ENCODE peak calls at places on chromosomes 3 and 15, in nine cellular contexts. X is Peyer's patch, E is mammary epithelial cell, M is cardiac muscle cell, K is upper lobe of right lung, I is progenitor cell of endocrine pancreas, G is cardiac fibroblast, P is testis, Z is dorsolateral prefrontal cortex. F is an unnamed sample.

GRCh38 chr15:69414702-69415161 is 583 bp downstream of the KIF23 start:
- DNase-seq in X (no peak), E (peak), M (peak), K (no peak), I (peak), G (peak), P (peak), Z (no peak), F (peak)

GRCh38 chr3:58044656-58045055 is 36.4 kb downstream of the FLNB start:
- DNase-seq in X (no peak), E (no peak), M (peak), K (no peak), I (no peak), G (peak), P (no peak), Z (no peak), F (no peak)

GRCh38 chr3:76429536-76430177 is 610.2 kb upstream of the ROBO2 start:
- DNase-seq in X (no peak), E (no peak), M (no peak), K (peak), I (no peak), G (no peak), P (no peak), Z (no peak), F (no peak)

GRCh38 chr3:26712211-26713026 is 89.8 kb downstream of the LRRC3B start:
- DNase-seq in X (no peak), E (peak), M (peak), K (no peak), I (no peak), G (peak), P (no peak), Z (peak), F (peak)

GRCh38 chr3:187086831-187087230 is 52.5 kb downstream of the RPL39L start:
- DNase-seq in X (no peak), E (no peak), M (no peak), K (no peak), I (no peak), G (no peak), P (no peak), Z (no peak), F (no peak)

GRCh38 chr15:39200586-39200985 is 380.3 kb upstream of the THBS1 start:
- DNase-seq in X (no peak), E (no peak), M (no peak), K (no peak), I (no peak), G (no peak), P (no peak), Z (no peak), F (no peak)

GRCh38 chr15:42131826-42132806 is 24.3 kb downstream of the PLA2G4F start:
- DNase-seq in X (no peak), E (no peak), M (peak), K (peak), I (no peak), G (no peak), P (no peak), Z (peak), F (no peak)

GRCh38 chr3:187088701-187089100 is 50.6 kb downstream of the RPL39L start:
- DNase-seq in X (no peak), E (no peak), M (no peak), K (no peak), I (no peak), G (no peak), P (no peak), Z (no peak), F (no peak)

GRCh38 chr3:159765025-159765859 is 223.4 kb upstream of the IL12A start:
- DNase-seq in X (peak), E (peak), M (peak), K (peak), I (peak), G (peak), P (peak), Z (peak), F (peak)

GRCh38 chr15:90201150-90201943 is at the start of gene SEMA4B:
- DNase-seq in X (peak), E (peak), M (peak), K (peak), I (peak), G (peak), P (peak), Z (peak), F (no peak)

GRCh38 chr3:141255864-141256263 is 24.2 kb downstream of the PXYLP1 start:
- DNase-seq in X (no peak), E (no peak), M (peak), K (no peak), I (no peak), G (peak), P (no peak), Z (no peak), F (no peak)

DNA sequence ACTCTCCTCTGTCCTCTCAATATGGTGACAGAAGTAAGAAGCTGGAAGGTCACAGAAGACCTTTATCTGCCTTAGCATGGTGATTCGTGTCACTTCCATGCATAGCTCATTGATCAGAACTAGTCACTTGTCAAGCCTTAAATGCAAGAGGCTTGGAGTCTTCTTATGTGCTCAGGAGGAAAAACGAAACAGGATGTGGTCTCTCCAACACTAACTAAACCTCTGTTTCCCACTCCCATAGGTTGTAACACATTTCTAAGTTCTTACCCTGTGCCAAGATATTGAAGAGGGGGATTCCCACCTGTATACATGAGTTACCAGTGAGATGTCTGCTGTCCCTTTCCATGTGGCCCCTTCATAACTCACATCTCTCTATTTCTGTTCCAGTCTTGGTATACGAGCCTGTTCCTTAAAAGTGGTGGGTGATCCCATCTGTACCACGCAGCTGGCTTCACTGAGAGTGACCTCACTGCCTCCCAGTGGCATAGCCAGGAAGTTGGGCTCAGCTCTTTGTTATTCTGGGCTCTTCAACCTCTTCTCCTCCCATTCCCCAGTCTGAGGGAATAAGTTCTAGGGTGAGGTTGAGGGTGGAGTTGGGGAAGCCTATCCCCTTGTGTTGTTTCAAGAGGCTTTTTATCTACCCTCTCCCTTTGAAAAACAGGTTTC is 203.2 kb upstream of the PPP2R3A start:
- DNase-seq in X (no peak), E (no peak), M (no peak), K (no peak), I (no peak), G (no peak), P (peak), Z (no peak), F (no peak)
- TF ChIP-seq CTCF in X (no peak), E (peak), M (no peak), K (no peak), I (peak), G (no peak), P (no peak), Z (no peak), F (no peak)

GRCh38 chr3:98800401-98800800 is 37.3 kb downstream of the ST3GAL6 start:
- DNase-seq in X (no peak), E (no peak), M (no peak), K (no peak), I (no peak), G (no peak), P (no peak), Z (no peak), F (no peak)

GRCh38 chr3:98797905-98798304 is 34.8 kb downstream of the ST3GAL6 start:
- DNase-seq in X (no peak), E (no peak), M (no peak), K (no peak), I (no peak), G (no peak), P (no peak), Z (no peak), F (no peak)

GRCh38 chr3:98801042-98801747 is 38.1 kb downstream of the ST3GAL6 start:
- DNase-seq in X (no peak), E (no peak), M (no peak), K (no peak), I (no peak), G (no peak), P (no peak), Z (no peak), F (no peak)

GRCh38 chr3:98799479-98799878 is 36.3 kb downstream of the ST3GAL6 start:
- DNase-seq in X (no peak), E (no peak), M (no peak), K (no peak), I (no peak), G (no peak), P (no peak), Z (no peak), F (no peak)

DNA sequence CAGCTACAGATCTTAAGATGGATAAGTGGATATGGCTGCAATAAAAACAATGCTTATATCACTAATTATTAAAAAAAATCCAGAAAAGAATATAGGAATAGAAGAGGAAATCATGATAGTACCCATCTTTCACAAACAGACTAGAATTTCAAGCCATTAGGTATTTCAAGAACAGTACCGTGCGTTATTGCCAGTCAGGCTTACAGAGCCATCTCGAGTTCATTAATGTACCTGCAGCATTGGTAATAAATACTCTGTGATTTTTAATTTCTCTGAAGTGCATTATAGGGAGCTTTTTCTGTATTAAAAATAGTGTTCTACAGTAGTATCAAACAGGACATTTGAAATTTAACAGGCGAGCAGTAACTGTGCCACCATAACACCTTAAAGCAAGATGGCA is 35.7 kb downstream of the ST3GAL6 start:
- DNase-seq in X (no peak), E (no peak), M (no peak), K (no peak), I (no peak), G (no peak), P (no peak), Z (no peak), F (no peak)
- TF ChIP-seq CTCF in X (no peak), E (no peak), M (no peak), K (no peak), I (no peak), G (no peak), P (no peak), Z (no peak), F (no peak)

DNA sequence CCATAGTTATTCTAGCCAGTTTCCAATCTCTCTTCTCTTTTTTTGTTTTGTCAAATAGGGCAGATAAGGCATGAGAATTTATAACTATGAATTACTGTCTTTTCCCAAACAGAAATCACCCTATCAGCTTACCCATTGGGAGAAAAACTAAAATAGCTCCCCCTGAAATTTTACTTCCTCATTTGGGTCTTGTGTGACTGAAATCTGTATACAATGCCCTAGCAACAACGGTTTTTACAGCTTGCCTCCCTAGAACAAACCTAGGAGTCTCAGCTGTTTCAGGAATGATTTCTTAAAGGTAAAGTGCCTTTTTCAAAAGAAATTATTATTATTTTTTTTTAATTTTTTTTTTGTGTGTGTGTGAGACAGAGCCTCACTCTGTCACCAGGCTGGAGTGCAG is 56.8 kb downstream of the CD86 start:
- DNase-seq in X (no peak), E (no peak), M (no peak), K (no peak), I (no peak), G (no peak), P (no peak), Z (no peak), F (no peak)
- TF ChIP-seq CTCF in X (no peak), E (no peak), M (no peak), K (no peak), I (no peak), G (no peak), P (no peak), Z (no peak), F (no peak)

GRCh38 chr15:62240121-62240520 is 75.0 kb upstream of the C2CD4B start:
- DNase-seq in X (no peak), E (no peak), M (no peak), K (no peak), I (no peak), G (no peak), P (no peak), Z (no peak), F (no peak)
- TF ChIP-seq CTCF in X (no peak), E (no peak), M (no peak), K (no peak), I (no peak), G (no peak), P (no peak), Z (no peak), F (no peak)

DNA sequence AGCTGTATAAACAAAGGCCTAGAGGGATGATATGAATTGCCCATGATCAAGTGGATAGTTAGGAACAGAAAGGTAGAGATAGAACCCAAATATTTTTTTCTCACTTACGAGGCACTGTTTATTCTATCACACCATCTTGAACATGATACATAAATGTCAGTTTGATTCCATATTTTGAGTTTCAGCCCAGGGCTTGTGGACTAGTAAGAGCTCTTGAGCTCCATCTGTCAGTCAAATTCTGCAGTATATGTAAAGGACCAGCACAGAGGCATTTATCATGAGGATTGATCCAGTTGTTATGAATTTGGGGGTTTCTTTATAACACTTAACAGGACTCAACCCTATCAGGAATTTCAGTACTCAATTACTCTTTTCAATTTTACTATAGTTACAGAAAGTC is 4.8 kb downstream of the SLC27A2 start:
- DNase-seq in X (no peak), E (no peak), M (no peak), K (no peak), I (no peak), G (no peak), P (no peak), Z (no peak), F (no peak)
- TF ChIP-seq CTCF in X (no peak), E (no peak), M (no peak), K (no peak), I (no peak), G (no peak), P (no peak), Z (no peak), F (no peak)

DNA sequence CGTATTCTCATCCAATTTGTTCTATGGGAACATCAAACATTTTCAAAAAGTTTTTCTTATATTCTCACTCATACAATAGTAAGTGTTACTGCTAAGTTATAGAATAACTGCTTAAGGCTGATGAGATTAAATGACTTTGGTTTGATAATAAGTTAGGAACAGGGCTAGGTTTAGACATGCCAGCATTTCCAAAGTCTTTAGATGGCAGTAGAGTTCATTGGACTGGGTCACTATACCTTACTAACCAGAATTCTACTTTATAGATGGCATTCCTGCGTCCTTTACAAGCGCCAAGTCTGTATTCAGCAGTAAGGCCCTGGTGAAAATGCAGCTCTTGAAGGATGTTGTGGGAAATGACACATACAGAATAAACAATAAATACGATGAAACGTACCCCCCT is 21.7 kb downstream of the PLAAT1 start:
- DNase-seq in X (no peak), E (no peak), M (no peak), K (no peak), I (no peak), G (no peak), P (no peak), Z (no peak), F (no peak)
- TF ChIP-seq CTCF in X (no peak), E (peak), M (no peak), K (no peak), I (no peak), G (no peak), P (no peak), Z (no peak), F (no peak)

GRCh38 chr3:36709281-36709680 is 55.1 kb downstream of the DCLK3 start:
- DNase-seq in X (no peak), E (no peak), M (no peak), K (no peak), I (no peak), G (no peak), P (no peak), Z (no peak), F (no peak)

GRCh38 chr3:36709826-36710365 is 54.5 kb downstream of the DCLK3 start:
- DNase-seq in X (no peak), E (no peak), M (no peak), K (no peak), I (no peak), G (no peak), P (no peak), Z (no peak), F (no peak)

GRCh38 chr3:36705015-36705414 is 59.3 kb downstream of the DCLK3 start:
- DNase-seq in X (no peak), E (no peak), M (no peak), K (no peak), I (no peak), G (no peak), P (no peak), Z (no peak), F (no peak)

GRCh38 chr3:36710606-36711005 is 53.7 kb downstream of the DCLK3 start:
- DNase-seq in X (no peak), E (no peak), M (no peak), K (no peak), I (no peak), G (no peak), P (no peak), Z (no peak), F (no peak)

DNA sequence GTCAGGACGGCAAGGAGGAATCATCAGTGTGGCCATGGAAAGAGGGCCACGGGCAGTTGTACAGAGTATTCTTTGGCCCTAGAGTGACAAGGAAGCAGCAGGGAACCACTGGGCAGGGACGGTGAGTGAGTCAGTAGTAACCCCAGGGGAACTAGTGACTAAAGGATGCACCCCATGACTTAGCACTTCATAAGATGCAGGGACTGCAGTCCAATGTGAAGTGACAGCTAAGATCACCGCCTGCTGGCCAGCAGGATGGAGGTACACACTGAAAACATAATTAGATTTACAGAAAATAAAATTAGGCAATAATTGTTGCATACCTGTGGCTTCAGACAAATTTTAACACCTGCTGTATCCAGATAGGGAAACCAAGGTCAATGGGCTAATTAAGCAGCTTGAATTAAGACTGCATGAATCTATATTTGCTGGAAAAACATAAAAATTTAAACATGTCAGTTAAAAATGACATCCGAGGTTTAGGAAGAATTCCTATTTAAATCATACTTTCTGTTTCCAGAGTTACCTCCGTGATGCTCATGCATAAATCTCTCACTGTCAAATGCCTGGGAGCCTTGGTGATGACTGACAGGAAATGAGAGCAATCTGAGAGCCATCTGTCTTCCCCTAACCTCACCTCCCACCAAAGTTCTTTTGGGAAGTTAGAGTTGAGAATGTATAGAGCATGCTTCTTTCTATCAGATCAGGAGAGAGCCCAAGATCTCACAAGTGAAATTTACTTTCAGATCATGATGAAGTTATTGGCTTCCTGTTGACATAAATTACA is 56.5 kb downstream of the DCLK3 start:
- DNase-seq in X (no peak), E (peak), M (peak), K (no peak), I (no peak), G (peak), P (no peak), Z (no peak), F (no peak)
- TF ChIP-seq CTCF in X (no peak), E (peak), M (no peak), K (no peak), I (peak), G (peak), P (no peak), Z (no peak), F (peak)

GRCh38 chr3:74630602-74631001 is 16.1 kb upstream of the CNTN3 start:
- DNase-seq in X (no peak), E (peak), M (peak), K (no peak), I (no peak), G (peak), P (no peak), Z (no peak), F (peak)
- TF ChIP-seq CTCF in X (no peak), E (peak), M (peak), K (peak), I (peak), G (peak), P (peak), Z (peak), F (no peak)

F was measured in astrocyte of the cerebellum.